ENCODE peak calls at places on chromosomes 12 and 14, in five cellular contexts. One of them, this sample, is unnamed.

GRCh38 chr12:113385282-113385882 is 18.3 kb downstream of the SDS start:
- DNase-seq in H9: no peak
- DNase-seq in CD8-positive, alpha-beta T cell: no peak
- DNase-seq in PC-9: no peak
- DNase-seq in mesendoderm: no peak
- DNase-seq in this sample: no peak

GRCh38 chr12:120230326-120230973 is 29.5 kb upstream of the RPLP0 start:
- DNase-seq in mesendoderm: peak; percentile 100
- DNase-seq in PC-9: peak; percentile 80
- DNase-seq in CD8-positive, alpha-beta T cell: no peak
- DNase-seq in H9: peak; percentile 98
- DNase-seq in this sample: no peak

GRCh38 chr12:56634242-56634836 is 4.2 kb upstream of the BAZ2A start:
- DNase-seq in H9: peak; percentile 95
- DNase-seq in PC-9: peak; percentile 87
- DNase-seq in CD8-positive, alpha-beta T cell: no peak
- DNase-seq in mesendoderm: peak; percentile 87
- DNase-seq in this sample: peak; percentile 50

GRCh38 chr14:34098985-34099349 is 148.1 kb upstream of the EGLN3 start:
- DNase-seq in H9: no peak
- DNase-seq in CD8-positive, alpha-beta T cell: no peak
- DNase-seq in PC-9: no peak
- DNase-seq in mesendoderm: no peak
- DNase-seq in this sample: no peak

GRCh38 chr12:127284021-127284420 is 982.9 kb upstream of the TMEM132C start:
- DNase-seq in PC-9: no peak
- DNase-seq in mesendoderm: no peak
- DNase-seq in H9: no peak
- DNase-seq in CD8-positive, alpha-beta T cell: no peak
- DNase-seq in this sample: no peak

GRCh38 chr12:5003025-5003666 is 40.5 kb upstream of the KCNA5 start:
- DNase-seq in PC-9: peak; percentile 49
- DNase-seq in mesendoderm: peak; percentile 78
- DNase-seq in H9: peak; percentile 90
- DNase-seq in CD8-positive, alpha-beta T cell: no peak
- DNase-seq in this sample: no peak

GRCh38 chr12:47397664-47398281 is 308.1 kb downstream of the RPAP3 start:
- DNase-seq in PC-9: peak; percentile 57
- DNase-seq in CD8-positive, alpha-beta T cell: no peak
- DNase-seq in H9: peak; percentile 47
- DNase-seq in mesendoderm: peak; percentile 80
- DNase-seq in this sample: peak; percentile 40

GRCh38 chr12:41140117-41140516 is 48.0 kb upstream of the PDZRN4 start:
- DNase-seq in CD8-positive, alpha-beta T cell: no peak
- DNase-seq in H9: no peak
- DNase-seq in PC-9: no peak
- DNase-seq in mesendoderm: no peak
- DNase-seq in this sample: no peak

GRCh38 chr12:99768758-99769157 is 121.2 kb downstream of the GARIN6 start:
- DNase-seq in H9: no peak
- DNase-seq in mesendoderm: no peak
- DNase-seq in CD8-positive, alpha-beta T cell: no peak
- DNase-seq in PC-9: no peak
- DNase-seq in this sample: no peak

GRCh38 chr14:50961606-50962259 is 17.4 kb upstream of the PYGL start:
- DNase-seq in H9: no peak
- DNase-seq in CD8-positive, alpha-beta T cell: no peak
- DNase-seq in mesendoderm: no peak
- DNase-seq in PC-9: peak; percentile 46
- DNase-seq in this sample: no peak

GRCh38 chr14:58865520-58866281 is 227.9 kb downstream of the DACT1 start:
- DNase-seq in CD8-positive, alpha-beta T cell: no peak
- DNase-seq in H9: no peak
- DNase-seq in PC-9: no peak
- DNase-seq in mesendoderm: no peak
- DNase-seq in this sample: no peak

GRCh38 chr12:108302471-108303311 is 36.4 kb downstream of the CMKLR1 start:
- DNase-seq in H9: peak; percentile 85
- DNase-seq in CD8-positive, alpha-beta T cell: no peak
- DNase-seq in mesendoderm: peak; percentile 84
- DNase-seq in PC-9: peak; percentile 44
- DNase-seq in this sample: no peak

GRCh38 chr14:23533652-23534435 is 17.7 kb downstream of the ZFHX2 start:
- DNase-seq in CD8-positive, alpha-beta T cell: no peak
- DNase-seq in H9: no peak
- DNase-seq in mesendoderm: no peak
- DNase-seq in PC-9: no peak
- DNase-seq in this sample: no peak

GRCh38 chr12:120538281-120539156 is 4.4 kb downstream of the RNF10 start:
- DNase-seq in PC-9: peak; percentile 58
- DNase-seq in CD8-positive, alpha-beta T cell: no peak
- DNase-seq in mesendoderm: no peak
- DNase-seq in H9: no peak
- DNase-seq in this sample: no peak

GRCh38 chr12:56188786-56189335 is 422 bp downstream of the SMARCC2 start:
- DNase-seq in CD8-positive, alpha-beta T cell: no peak
- DNase-seq in mesendoderm: peak; percentile 44
- DNase-seq in H9: peak; percentile 43
- DNase-seq in PC-9: no peak
- DNase-seq in this sample: no peak

GRCh38 chr14:100417466-100417865 is 94.3 kb downstream of the SLC25A47 start:
- DNase-seq in PC-9: peak; percentile 55
- DNase-seq in H9: peak; percentile 89
- DNase-seq in CD8-positive, alpha-beta T cell: no peak
- DNase-seq in mesendoderm: peak; percentile 91
- DNase-seq in this sample: no peak

GRCh38 chr14:67396381-67396965 is 15.5 kb downstream of the PLEK2 start:
- DNase-seq in PC-9: no peak
- DNase-seq in H9: no peak
- DNase-seq in CD8-positive, alpha-beta T cell: no peak
- DNase-seq in mesendoderm: peak; percentile 73
- DNase-seq in this sample: no peak

GRCh38 chr12:107359382-107359781 is 266.0 kb upstream of the CRY1 start:
- DNase-seq in PC-9: no peak
- DNase-seq in CD8-positive, alpha-beta T cell: no peak
- DNase-seq in H9: no peak
- DNase-seq in mesendoderm: peak; percentile 29
- DNase-seq in this sample: no peak

GRCh38 chr12:9673404-9674225 is 4.1 kb downstream of the CLEC2D start:
- DNase-seq in PC-9: peak; percentile 95
- DNase-seq in mesendoderm: peak; percentile 79
- DNase-seq in H9: peak; percentile 61
- DNase-seq in CD8-positive, alpha-beta T cell: peak; percentile 68
- DNase-seq in this sample: no peak

GRCh38 chr14:99516156-99517045 is 35.2 kb downstream of the CCNK start:
- DNase-seq in H9: peak; percentile 26
- DNase-seq in CD8-positive, alpha-beta T cell: no peak
- DNase-seq in PC-9: no peak
- DNase-seq in mesendoderm: no peak
- DNase-seq in this sample: no peak

DNA sequence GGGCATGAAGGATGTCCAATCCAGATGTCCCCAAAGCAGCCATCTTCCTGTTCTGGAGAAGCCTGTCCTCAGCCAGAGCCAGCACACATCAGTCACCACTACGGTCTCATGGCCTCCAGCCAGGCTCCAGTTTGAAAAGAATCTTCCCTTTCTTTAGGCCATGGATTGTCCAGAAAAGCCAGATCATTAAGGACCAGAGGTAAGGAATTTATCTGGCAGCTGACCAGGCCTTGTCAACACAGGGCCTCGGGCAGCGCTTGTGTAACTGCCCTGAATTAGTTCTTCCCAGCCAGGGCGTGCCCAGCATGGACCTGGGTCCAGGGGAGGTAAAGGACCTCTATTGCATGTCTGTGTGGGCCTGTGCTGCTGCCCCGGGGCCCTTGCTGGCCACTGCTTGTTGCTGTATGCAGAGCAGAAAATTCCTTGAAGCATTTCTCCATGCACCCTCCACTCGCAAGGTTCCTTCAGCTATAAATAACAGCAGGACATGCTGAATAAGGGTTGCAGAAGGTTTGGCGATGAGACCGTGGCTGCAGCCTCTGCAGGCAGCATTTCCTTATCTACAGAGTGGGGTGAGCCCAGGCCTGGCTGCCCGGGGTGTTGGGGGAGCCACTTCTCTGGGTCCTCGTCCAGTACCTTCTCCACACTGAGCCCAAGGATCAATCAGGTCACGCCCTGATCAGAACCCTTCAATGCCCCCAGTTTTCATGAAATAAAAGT is 21.7 kb upstream of the VPS37B start:
- DNase-seq in H9: no peak
- DNase-seq in CD8-positive, alpha-beta T cell: no peak
- DNase-seq in PC-9: peak; percentile 88
- DNase-seq in mesendoderm: no peak
- DNase-seq in this sample: no peak
- H3K27ac ChIP-seq in H9: no peak overlapping the region
- H3K27ac ChIP-seq in CD8-positive, alpha-beta T cell: no peak overlapping the region
- H3K27ac ChIP-seq in PC-9: peak overlapping the region; percentile 90
- H3K27ac ChIP-seq in mesendoderm: no peak overlapping the region
- H3K27ac ChIP-seq in this sample: no peak overlapping the region

DNA sequence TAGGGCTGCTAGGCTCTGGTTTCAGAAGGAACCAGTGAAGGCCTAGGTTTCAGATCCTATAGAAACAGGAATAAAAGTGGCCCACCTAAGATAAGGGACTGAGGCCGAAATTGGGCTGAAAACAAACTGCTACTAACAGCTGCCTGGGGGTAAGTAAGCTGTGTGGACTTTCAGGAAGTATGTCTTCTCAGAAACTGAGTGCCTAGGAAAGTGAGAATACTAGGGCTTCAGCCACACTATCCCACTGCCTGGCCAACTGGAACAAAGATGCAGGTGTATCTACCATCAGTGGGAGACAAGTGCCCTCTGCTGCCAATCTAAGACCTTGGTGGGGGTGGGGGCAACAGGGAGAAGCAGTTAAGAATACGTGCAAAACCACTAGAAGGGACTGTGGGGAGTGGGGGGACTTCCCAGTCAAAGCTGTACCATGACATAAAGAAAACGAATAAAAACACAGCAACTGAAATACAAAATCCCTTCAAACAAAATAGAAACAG is 82.5 kb downstream of the MED13L start:
- DNase-seq in mesendoderm: peak; percentile 37
- DNase-seq in PC-9: no peak
- DNase-seq in CD8-positive, alpha-beta T cell: no peak
- DNase-seq in H9: no peak
- DNase-seq in this sample: peak; percentile 18
- H3K4me1 ChIP-seq in mesendoderm: no peaks in the 10 kb centered on the region
- H3K4me1 ChIP-seq in PC-9: no peaks in the 10 kb centered on the region
- H3K4me1 ChIP-seq in CD8-positive, alpha-beta T cell: peaks cover 19% of the 10 kb centered on the region
- H3K4me1 ChIP-seq in H9: no peaks in the 10 kb centered on the region
- H3K4me1 ChIP-seq in this sample: peaks cover 25% of the 10 kb centered on the region

GRCh38 chr14:76015191-76015590 is 29.6 kb downstream of the IFT43 start:
- DNase-seq in mesendoderm: no peak
- DNase-seq in PC-9: no peak
- DNase-seq in CD8-positive, alpha-beta T cell: no peak
- DNase-seq in H9: no peak
- DNase-seq in this sample: no peak
- H3K27me3 ChIP-seq in mesendoderm: no peaks in the 10 kb centered on the region
- H3K27me3 ChIP-seq in PC-9: no peaks in the 10 kb centered on the region
- H3K27me3 ChIP-seq in CD8-positive, alpha-beta T cell: no peaks in the 10 kb centered on the region
- H3K27me3 ChIP-seq in H9: no peaks in the 10 kb centered on the region
- H3K27me3 ChIP-seq in this sample: no peaks in the 10 kb centered on the region

GRCh38 chr14:68563256-68564131 is 229.4 kb downstream of the ZFP36L1 start:
- DNase-seq in PC-9: no peak
- DNase-seq in mesendoderm: no peak
- DNase-seq in CD8-positive, alpha-beta T cell: no peak
- DNase-seq in H9: no peak
- DNase-seq in this sample: no peak

GRCh38 chr14:68562911-68563255 is 230.0 kb downstream of the ZFP36L1 start:
- DNase-seq in mesendoderm: no peak
- DNase-seq in PC-9: no peak
- DNase-seq in H9: no peak
- DNase-seq in CD8-positive, alpha-beta T cell: no peak
- DNase-seq in this sample: no peak

GRCh38 chr14:68559949-68560348 is 232.9 kb downstream of the ZFP36L1 start:
- DNase-seq in H9: no peak
- DNase-seq in mesendoderm: no peak
- DNase-seq in CD8-positive, alpha-beta T cell: no peak
- DNase-seq in PC-9: no peak
- DNase-seq in this sample: no peak

GRCh38 chr14:68564236-68564825 is 228.5 kb downstream of the ZFP36L1 start:
- DNase-seq in CD8-positive, alpha-beta T cell: no peak
- DNase-seq in PC-9: no peak
- DNase-seq in mesendoderm: peak; percentile 50
- DNase-seq in H9: no peak
- DNase-seq in this sample: no peak

GRCh38 chr14:68561531-68562007 is 231.3 kb downstream of the ZFP36L1 start:
- DNase-seq in PC-9: no peak
- DNase-seq in H9: no peak
- DNase-seq in CD8-positive, alpha-beta T cell: no peak
- DNase-seq in mesendoderm: no peak
- DNase-seq in this sample: no peak
- H3K27ac ChIP-seq in PC-9: peak overlapping the region; percentile 96
- H3K27ac ChIP-seq in H9: no peak overlapping the region
- H3K27ac ChIP-seq in CD8-positive, alpha-beta T cell: no peak overlapping the region
- H3K27ac ChIP-seq in mesendoderm: no peak overlapping the region
- H3K27ac ChIP-seq in this sample: no peak overlapping the region

GRCh38 chr14:92660571-92660970 is 87.9 kb downstream of the LGMN start:
- DNase-seq in H9: no peak
- DNase-seq in CD8-positive, alpha-beta T cell: no peak
- DNase-seq in PC-9: no peak
- DNase-seq in mesendoderm: no peak
- DNase-seq in this sample: no peak
- H3K4me1 ChIP-seq in H9: no peaks in the 10 kb centered on the region
- H3K4me1 ChIP-seq in CD8-positive, alpha-beta T cell: peaks cover 90% of the 10 kb centered on the region
- H3K4me1 ChIP-seq in PC-9: no peaks in the 10 kb centered on the region
- H3K4me1 ChIP-seq in mesendoderm: peaks cover 2% of the 10 kb centered on the region
- H3K4me1 ChIP-seq in this sample: peaks cover 70% of the 10 kb centered on the region

GRCh38 chr12:93719710-93720109 is 42.5 kb downstream of the CRADD start:
- DNase-seq in H9: no peak
- DNase-seq in mesendoderm: no peak
- DNase-seq in CD8-positive, alpha-beta T cell: no peak
- DNase-seq in PC-9: no peak
- DNase-seq in this sample: no peak

GRCh38 chr12:93720559-93720958 is 43.4 kb downstream of the CRADD start:
- DNase-seq in CD8-positive, alpha-beta T cell: no peak
- DNase-seq in H9: no peak
- DNase-seq in PC-9: no peak
- DNase-seq in mesendoderm: no peak
- DNase-seq in this sample: no peak

GRCh38 chr12:93723568-93723930 is 46.4 kb downstream of the CRADD start:
- DNase-seq in H9: no peak
- DNase-seq in CD8-positive, alpha-beta T cell: no peak
- DNase-seq in PC-9: no peak
- DNase-seq in mesendoderm: no peak
- DNase-seq in this sample: no peak

GRCh38 chr12:93722757-93723567 is 45.8 kb downstream of the CRADD start:
- DNase-seq in PC-9: peak; percentile 78
- DNase-seq in mesendoderm: no peak
- DNase-seq in H9: no peak
- DNase-seq in CD8-positive, alpha-beta T cell: no peak
- DNase-seq in this sample: no peak

GRCh38 chr12:93722179-93722578 is 45.0 kb downstream of the CRADD start:
- DNase-seq in CD8-positive, alpha-beta T cell: no peak
- DNase-seq in mesendoderm: no peak
- DNase-seq in H9: no peak
- DNase-seq in PC-9: no peak
- DNase-seq in this sample: no peak
- H3K27me3 ChIP-seq in CD8-positive, alpha-beta T cell: no peaks in the 10 kb centered on the region
- H3K27me3 ChIP-seq in mesendoderm: no peaks in the 10 kb centered on the region
- H3K27me3 ChIP-seq in H9: no peaks in the 10 kb centered on the region
- H3K27me3 ChIP-seq in PC-9: no peaks in the 10 kb centered on the region
- H3K27me3 ChIP-seq in this sample: no peaks in the 10 kb centered on the region